ENCODE peak calls at places on chromosomes 1 and 21, in seven cellular contexts. Q, E, I, Y, V, T and F are unnamed samples.
A peak's percentile ranks its signal among the peaks of the same experiment; 100 is the strongest.

GRCh38 chr1:240475832-240476231 is 136.1 kb downstream of the GREM2 start:
- DNase-seq in Y (no peak), I (no peak), T (no peak), V (no peak), Q (no peak), E (no peak), F (no peak)

GRCh38 chr1:220315070-220315839 is 43.0 kb upstream of the RAB3GAP2 start:
- DNase-seq in Q (no peak), I (peak; percentile 48), Y (no peak), E (no peak), T (no peak), V (no peak), F (no peak)

GRCh38 chr1:27563407-27564263 is 40.3 kb downstream of the AHDC1 start:
- DNase-seq in I (no peak), E (no peak), Q (peak; percentile 46), V (peak; percentile 76), T (peak; percentile 96), Y (peak; percentile 71), F (peak; percentile 85)

GRCh38 chr21:41750532-41751151 is 16.2 kb downstream of the RIPK4 start:
- DNase-seq in E (no peak), I (no peak), Q (no peak), T (no peak), V (no peak), Y (no peak), F (no peak)

GRCh38 chr1:200780545-200781444 is 42.1 kb downstream of the CAMSAP2 start:
- DNase-seq in E (no peak), T (no peak), Q (peak; percentile 43), I (no peak), V (no peak), Y (no peak), F (no peak)

GRCh38 chr1:116759636-116760035 is 5.4 kb downstream of the CD2 start:
- DNase-seq in Q (no peak), V (no peak), I (no peak), E (no peak), T (no peak), Y (no peak), F (no peak)

GRCh38 chr1:59290173-59290954 is 6.5 kb upstream of the FGGY start:
- DNase-seq in Q (peak; percentile 52), E (no peak), V (peak; percentile 52), I (no peak), Y (no peak), T (peak; percentile 73), F (no peak)

GRCh38 chr1:101130673-101131072 is 105.1 kb upstream of the DPH5 start:
- DNase-seq in Y (no peak), V (no peak), E (no peak), T (no peak), Q (peak; percentile 40), I (no peak), F (no peak)

GRCh38 chr1:228405200-228405978 is 1.2 kb downstream of the TRIM11 start:
- DNase-seq in E (peak; percentile 58), T (no peak), Y (no peak), I (no peak), V (no peak), Q (peak; percentile 20), F (no peak)

GRCh38 chr1:225980005-225980404 is 19.1 kb downstream of the SDE2 start:
- DNase-seq in T (no peak), Q (no peak), V (peak; percentile 68), E (no peak), I (no peak), Y (no peak), F (no peak)

GRCh38 chr1:209645574-209646452 is 6.4 kb downstream of the LAMB3 start:
- DNase-seq in V (no peak), Q (no peak), T (no peak), Y (no peak), E (no peak), I (no peak), F (no peak)

GRCh38 chr1:115781343-115781742 is 12.8 kb upstream of the CASQ2 start:
- DNase-seq in V (no peak), Q (no peak), I (no peak), T (no peak), Y (no peak), E (no peak), F (no peak)

GRCh38 chr1:16109571-16109970 is 36.1 kb upstream of the FAM131C start:
- DNase-seq in T (no peak), Q (peak; percentile 32), V (no peak), E (no peak), I (no peak), Y (no peak), F (no peak)

GRCh38 chr1:118483245-118484006 is 298.4 kb upstream of the SPAG17 start:
- DNase-seq in Y (no peak), I (no peak), V (no peak), Q (no peak), T (no peak), E (no peak), F (no peak)

GRCh38 chr1:198143797-198144196 is 13.0 kb upstream of the NEK7 start:
- DNase-seq in T (no peak), Y (no peak), Q (no peak), V (no peak), I (no peak), E (no peak), F (no peak)

GRCh38 chr1:35298464-35298863 is 30.0 kb downstream of the ZMYM4 start:
- DNase-seq in T (no peak), E (no peak), Q (peak; percentile 36), I (peak; percentile 10), V (no peak), Y (no peak), F (no peak)

GRCh38 chr1:210650403-210650802 is 321.7 kb downstream of the HHAT start:
- DNase-seq in E (no peak), T (no peak), I (no peak), Y (no peak), Q (no peak), V (no peak), F (no peak)

GRCh38 chr1:230858236-230858820 is 10.0 kb downstream of the C1orf198 start:
- DNase-seq in I (no peak), Q (no peak), E (no peak), T (no peak), Y (no peak), V (no peak), F (no peak)

GRCh38 chr21:46099476-46099875 is 1.6 kb downstream of the COL6A2 start:
- DNase-seq in E (peak; percentile 74), I (peak; percentile 10), V (peak; percentile 45), Q (peak; percentile 34), Y (peak; percentile 70), T (peak; percentile 56), F (peak; percentile 79)

GRCh38 chr1:10867138-10867721 is 70.8 kb upstream of the CASZ1 start:
- DNase-seq in Y (peak; percentile 84), Q (peak; percentile 18), T (no peak), V (peak; percentile 69), E (no peak), I (peak; percentile 48), F (peak; percentile 96)

GRCh38 chr21:31201548-31201947 is 142.5 kb downstream of the TIAM1 start:
- DNase-seq in I (peak; percentile 84), T (no peak), Q (peak; percentile 50), E (peak; percentile 74), Y (no peak), V (peak; percentile 10), F (peak; percentile 32)

GRCh38 chr1:27527223-27527856 is 37.4 kb upstream of the WASF2 start:
- DNase-seq in T (no peak), Q (peak; percentile 85), I (peak; percentile 56), E (peak; percentile 86), Y (peak; percentile 88), V (peak; percentile 66), F (peak; percentile 40)

GRCh38 chr1:23809751-23810171 is 9.2 kb upstream of the GALE start:
- DNase-seq in V (peak; percentile 89), Y (no peak), T (peak; percentile 86), Q (peak; percentile 51), I (peak; percentile 60), E (no peak), F (peak; percentile 87)

GRCh38 chr1:154517661-154518060 is 15.4 kb upstream of the SHE start:
- DNase-seq in Y (no peak), V (no peak), E (no peak), I (no peak), T (no peak), Q (no peak), F (no peak)

GRCh38 chr1:154512760-154513159 is 10.5 kb upstream of the SHE start:
- DNase-seq in V (no peak), T (no peak), Y (no peak), E (no peak), I (no peak), Q (no peak), F (no peak)

GRCh38 chr1:154519661-154520060 is 17.4 kb upstream of the SHE start:
- DNase-seq in E (peak; percentile 67), Y (no peak), V (no peak), I (no peak), Q (no peak), T (no peak), F (no peak)

DNA sequence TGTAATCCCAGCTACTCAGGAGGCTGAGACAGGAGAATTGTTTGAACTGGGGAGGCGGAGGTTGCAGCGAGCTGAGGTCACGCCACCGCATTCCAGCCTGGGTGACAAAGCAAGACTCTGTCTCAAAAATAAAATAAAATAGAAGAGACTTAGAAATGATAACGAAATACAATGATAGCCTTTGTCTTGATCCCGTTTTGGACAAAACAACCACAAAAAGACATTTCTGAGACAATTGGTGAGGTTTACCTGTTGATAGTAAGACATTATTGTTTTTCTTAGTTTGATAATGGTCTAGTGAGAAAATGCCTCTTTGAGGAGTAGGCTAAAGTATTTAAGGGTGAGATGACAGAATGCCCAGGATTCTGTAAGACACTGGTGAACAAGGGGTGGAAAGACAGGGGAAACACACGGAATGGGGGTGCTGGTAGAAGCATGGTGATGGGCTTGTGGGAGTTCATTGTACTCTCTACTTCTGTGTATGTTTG is 11.9 kb upstream of the SHE start:
- DNase-seq in V (no peak), Q (no peak), I (no peak), Y (no peak), E (no peak), T (no peak), F (no peak)
- H3K27me3 ChIP-seq in V (peaks cover 3% of the 10 kb centered on the region), Q (peaks cover 41% of the 10 kb centered on the region), I (peaks cover 13% of the 10 kb centered on the region), Y (no peaks in the 10 kb centered on the region), E (no peaks in the 10 kb centered on the region), T (no peaks in the 10 kb centered on the region), F (no peaks in the 10 kb centered on the region)

DNA sequence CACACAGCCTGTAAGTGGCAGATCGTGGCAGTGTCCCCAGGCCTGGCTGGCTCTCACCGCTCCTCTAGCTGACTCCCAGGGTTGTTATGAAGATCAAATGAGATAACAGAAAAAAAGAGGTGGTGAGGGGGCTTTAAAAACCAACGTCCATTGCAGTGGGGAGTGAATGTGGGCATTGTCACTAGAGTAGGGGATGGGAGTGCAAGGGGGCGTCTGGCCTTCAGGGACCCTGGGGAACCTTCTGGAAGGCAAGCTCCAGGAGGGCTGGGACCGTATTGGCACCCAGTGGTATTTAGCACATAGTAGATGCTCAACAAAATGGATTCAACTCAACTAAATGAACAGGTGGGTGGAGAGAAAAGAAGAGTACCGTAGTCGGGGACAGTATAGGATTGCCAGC is 3.4 kb downstream of the PLA2G2D start:
- DNase-seq in E (peak; percentile 22), T (no peak), Y (no peak), Q (no peak), I (no peak), V (no peak), F (no peak)
- TF ChIP-seq POLR2A in E (no peak), T (no peak), Y (no peak), Q (no peak), I (no peak), V (no peak), F (no peak)

GRCh38 chr1:9250336-9250585 is 15.7 kb downstream of the H6PD start:
- DNase-seq in Y (no peak), Q (no peak), T (no peak), E (peak; percentile 67), V (no peak), I (no peak), F (no peak)
- TF ChIP-seq CTCF in Y (no peak), Q (no peak), T (no peak), E (no peak), V (no peak), I (no peak), F (no peak)

GRCh38 chr1:50422946-50423669 is at the start of gene DMRTA2:
- DNase-seq in T (no peak), Y (no peak), V (no peak), I (no peak), E (no peak), Q (no peak), F (no peak)
- H3K27me3 ChIP-seq in T (peaks cover 31% of the 10 kb centered on the region), Y (peaks cover 30% of the 10 kb centered on the region), V (peaks cover 100% of the 10 kb centered on the region), I (peaks cover 97% of the 10 kb centered on the region), E (peaks cover 100% of the 10 kb centered on the region), Q (peaks cover 100% of the 10 kb centered on the region), F (peaks cover 6% of the 10 kb centered on the region)